ENCODE peak calls at places on chromosome 22, in nine cellular contexts. D is transverse colon, G is HCT116, R is ovary, U is breast epithelium, H is stomach, M is testis, W is prostate gland, K is GM12891. N is an unnamed sample.
A peak's percentile ranks its signal among the peaks of the same experiment; 100 is the strongest.

GRCh38 chr22:43270314-43270908 is 72.8 kb downstream of the SCUBE1 start:
- DNase-seq in D (peak; percentile 56), G (no peak), R (no peak), U (no peak), H (no peak), M (no peak), W (no peak), K (peak; percentile 51), N (no peak)

GRCh38 chr22:24486501-24486921 is 8.6 kb upstream of the UPB1 start:
- DNase-seq in D (no peak), G (no peak), R (no peak), U (no peak), H (no peak), M (no peak), W (no peak), K (no peak), N (peak; percentile 61)

GRCh38 chr22:31474743-31475142 is 14.9 kb downstream of the EIF4ENIF1 start:
- DNase-seq in D (no peak), G (no peak), R (no peak), U (no peak), H (no peak), M (no peak), W (no peak), K (no peak), N (no peak)

GRCh38 chr22:27370281-27370680 is 431.3 kb downstream of the MN1 start:
- DNase-seq in D (no peak), G (no peak), R (no peak), U (no peak), H (no peak), M (no peak), W (no peak), K (no peak), N (no peak)

GRCh38 chr22:30717331-30717921 is 22.8 kb downstream of the OSBP2 start:
- DNase-seq in D (no peak), G (peak; percentile 54), R (no peak), U (no peak), H (no peak), M (no peak), W (no peak), K (no peak), N (peak; percentile 21)

GRCh38 chr22:35629406-35630234 is 12.5 kb upstream of the MB start:
- DNase-seq in D (peak; percentile 60), G (peak; percentile 87), R (peak; percentile 90), U (peak; percentile 70), H (peak; percentile 50), M (peak; percentile 49), W (no peak), K (peak; percentile 31), N (peak; percentile 59)

GRCh38 chr22:48574776-48575566 is 1252.7 kb downstream of the BRD1 start:
- DNase-seq in D (peak; percentile 12), G (no peak), R (peak; percentile 30), U (no peak), H (no peak), M (peak; percentile 62), W (peak; percentile 40), K (peak; percentile 79), N (no peak)

GRCh38 chr22:47299879-47300697 is 537.6 kb downstream of the TBC1D22A start:
- DNase-seq in D (no peak), G (no peak), R (no peak), U (peak; percentile 24), H (peak; percentile 22), M (no peak), W (no peak), K (no peak), N (no peak)

GRCh38 chr22:16824718-16825687 is at the start of gene XKR3:
- DNase-seq in D (no peak), G (no peak), R (no peak), U (no peak), H (no peak), M (no peak), W (no peak), K (no peak), N (peak; percentile 6)

GRCh38 chr22:22030493-22031182 is 48.1 kb upstream of the TOP3B start:
- DNase-seq in D (peak; percentile 37), G (no peak), R (no peak), U (no peak), H (no peak), M (peak; percentile 27), W (no peak), K (no peak), N (no peak)

GRCh38 chr22:44354288-44354687 is 41.5 kb upstream of the SHISAL1 start:
- DNase-seq in D (no peak), G (no peak), R (peak; percentile 7), U (no peak), H (no peak), M (no peak), W (no peak), K (no peak), N (no peak)

GRCh38 chr22:40637181-40638150 is 947 bp upstream of the MRTFA start:
- DNase-seq in D (peak; percentile 70), G (no peak), R (no peak), U (no peak), H (peak; percentile 63), M (peak; percentile 34), W (no peak), K (no peak), N (no peak)

GRCh38 chr22:27687984-27688545 is 113.5 kb downstream of the MN1 start:
- DNase-seq in D (no peak), G (no peak), R (no peak), U (no peak), H (no peak), M (no peak), W (no peak), K (no peak), N (no peak)

GRCh38 chr22:19887251-19887985 is 32.7 kb upstream of the GNB1L start:
- DNase-seq in D (no peak), G (no peak), R (no peak), U (no peak), H (no peak), M (no peak), W (no peak), K (no peak), N (no peak)

GRCh38 chr22:47189056-47189916 is 426.8 kb downstream of the TBC1D22A start:
- DNase-seq in D (peak; percentile 3), G (no peak), R (peak; percentile 4), U (peak; percentile 47), H (no peak), M (peak; percentile 10), W (no peak), K (no peak), N (no peak)

GRCh38 chr22:17576475-17576874 is 13.2 kb downstream of the SLC25A18 start:
- DNase-seq in D (no peak), G (no peak), R (no peak), U (no peak), H (no peak), M (no peak), W (no peak), K (no peak), N (peak; percentile 67)

GRCh38 chr22:46137218-46137766 is 13.0 kb upstream of the PPARA start:
- DNase-seq in D (no peak), G (no peak), R (peak; percentile 18), U (no peak), H (no peak), M (no peak), W (no peak), K (no peak), N (no peak)
- TF ChIP-seq POLR2A in D (no peak), G (no peak), R (no peak), U (no peak), H (no peak), M (no peak), W (no peak), K (no peak), N (no peak)

GRCh38 chr22:26360169-26360885 is 68.7 kb upstream of the ASPHD2 start:
- DNase-seq in D (peak; percentile 74), G (peak; percentile 75), R (peak; percentile 32), U (peak; percentile 57), H (peak; percentile 72), M (peak; percentile 87), W (peak; percentile 33), K (peak; percentile 18), N (peak; percentile 15)
- TF ChIP-seq POLR2A in D (no peak), G (no peak), R (no peak), U (no peak), H (no peak), M (no peak), W (no peak), K (no peak), N (no peak)

GRCh38 chr22:50245214-50246072 is 620 bp upstream of the TUBGCP6 start:
- DNase-seq in D (peak; percentile 38), G (no peak), R (no peak), U (no peak), H (no peak), M (no peak), W (no peak), K (no peak), N (no peak)

GRCh38 chr22:50246242-50247175 is 1.7 kb upstream of the TUBGCP6 start:
- DNase-seq in D (no peak), G (no peak), R (no peak), U (no peak), H (no peak), M (no peak), W (no peak), K (no peak), N (no peak)

GRCh38 chr22:50243704-50244419 is 961 bp downstream of the TUBGCP6 start:
- DNase-seq in D (no peak), G (no peak), R (no peak), U (no peak), H (no peak), M (no peak), W (no peak), K (no peak), N (no peak)

GRCh38 chr22:50242406-50242949 is 2.3 kb downstream of the TUBGCP6 start:
- DNase-seq in D (no peak), G (no peak), R (no peak), U (no peak), H (no peak), M (no peak), W (no peak), K (no peak), N (no peak)

GRCh38 chr22:50244420-50245213 is at the start of gene TUBGCP6:
- DNase-seq in D (peak; percentile 96), G (peak; percentile 83), R (peak; percentile 92), U (peak; percentile 93), H (peak; percentile 97), M (peak; percentile 98), W (peak; percentile 96), K (peak; percentile 96), N (peak; percentile 86)
- TF ChIP-seq POLR2A in D (peak; percentile 89), G (peak; percentile 73), R (peak; percentile 91), U (peak; percentile 74), H (peak; percentile 19), M (peak; percentile 5), W (peak; percentile 68), K (peak; percentile 85), N (peak; percentile 65)

DNA sequence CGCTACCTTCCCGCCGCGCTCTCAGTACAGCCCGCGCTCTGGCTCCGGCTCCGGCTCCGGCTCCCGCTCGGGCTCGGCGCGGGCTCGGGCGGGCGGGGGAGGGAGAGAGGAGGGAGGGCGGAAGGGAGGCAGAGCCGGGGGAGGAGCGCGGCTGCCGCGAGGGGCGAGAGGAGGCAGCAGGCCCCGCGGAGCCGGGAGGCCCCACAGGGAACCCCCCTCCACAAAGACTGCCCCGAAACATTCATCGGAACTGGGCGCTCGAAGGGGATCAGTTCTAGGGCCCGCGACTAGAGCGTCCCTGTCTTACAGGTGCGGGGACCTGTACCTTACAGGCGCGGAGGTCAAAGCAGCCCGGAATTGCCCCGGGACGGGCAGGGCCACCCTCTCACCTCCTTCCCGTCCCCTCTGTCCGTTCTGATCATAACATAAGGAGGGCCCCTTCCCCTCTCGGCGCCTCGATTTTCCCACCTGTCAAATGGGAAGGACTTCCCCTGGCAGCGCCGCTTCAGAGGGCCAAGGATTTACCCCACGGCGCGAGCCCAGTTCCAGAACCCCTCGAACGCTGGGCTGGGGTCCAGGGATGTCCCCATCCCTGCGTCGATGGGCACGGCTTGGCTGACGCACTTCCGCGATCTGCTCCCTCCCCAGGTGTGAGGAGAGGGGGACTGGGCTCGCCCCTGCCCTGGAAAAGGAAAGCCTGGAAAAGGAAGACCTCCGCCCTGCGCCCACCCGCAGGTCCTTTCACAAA is at the start of gene SHISA8:
- DNase-seq in D (peak; percentile 64), G (no peak), R (peak; percentile 32), U (peak; percentile 71), H (peak; percentile 67), M (peak; percentile 60), W (no peak), K (peak; percentile 72), N (no peak)
- TF ChIP-seq POLR2A in D (no peak), G (no peak), R (no peak), U (no peak), H (no peak), M (no peak), W (no peak), K (no peak), N (no peak)